ENCODE peak calls at places on chromosomes 11 and 22, in eight cellular contexts. A is cardiac fibroblast, N is MG63, J is kidney epithelial cell, D is thoracic aorta, S is WERI-Rb-1, C is stomach, K is heart right ventricle. G is an unnamed sample.

GRCh38 chr11:105181100-105181499 is 41.5 kb upstream of the CARD18 start:
- DNase-seq in A (peak), N (peak), J (no peak), D (no peak), S (no peak), C (no peak), K (no peak), G (no peak)

GRCh38 chr11:72446929-72447753 is 12.8 kb upstream of the CLPB start:
- DNase-seq in A (peak), N (no peak), J (no peak), D (no peak), S (no peak), C (no peak), K (no peak), G (peak)

GRCh38 chr11:123419720-123420466 is 10.2 kb upstream of the GRAMD1B start:
- DNase-seq in A (no peak), N (no peak), J (no peak), D (no peak), S (no peak), C (no peak), K (no peak), G (no peak)

GRCh38 chr11:6489338-6489737 is 7.7 kb upstream of the DNHD1 start:
- DNase-seq in A (no peak), N (no peak), J (no peak), D (no peak), S (no peak), C (no peak), K (no peak), G (no peak)

GRCh38 chr11:31974737-31975136 is 116.1 kb upstream of the RCN1 start:
- DNase-seq in A (peak), N (peak), J (peak), D (no peak), S (no peak), C (no peak), K (no peak), G (no peak)

GRCh38 chr11:44574620-44575287 is 9.3 kb downstream of the CD82 start:
- DNase-seq in A (peak), N (no peak), J (peak), D (no peak), S (no peak), C (peak), K (no peak), G (peak)

GRCh38 chr22:20239063-20239950 is 28.8 kb downstream of the RTN4R start:
- DNase-seq in A (peak), N (no peak), J (no peak), D (no peak), S (peak), C (no peak), K (peak), G (no peak)

GRCh38 chr11:315516-315994 is 1.7 kb downstream of the IFITM1 start:
- DNase-seq in A (no peak), N (no peak), J (no peak), D (no peak), S (no peak), C (no peak), K (no peak), G (no peak)

GRCh38 chr11:100830978-100831732 is 144.1 kb downstream of the ARHGAP42 start:
- DNase-seq in A (peak), N (peak), J (peak), D (no peak), S (no peak), C (no peak), K (no peak), G (no peak)

GRCh38 chr11:100827934-100828661 is 141.0 kb downstream of the ARHGAP42 start:
- DNase-seq in A (peak), N (no peak), J (peak), D (no peak), S (peak), C (no peak), K (no peak), G (peak)

GRCh38 chr11:100831929-100832480 is 144.9 kb downstream of the ARHGAP42 start:
- DNase-seq in A (no peak), N (peak), J (no peak), D (no peak), S (no peak), C (no peak), K (peak), G (no peak)

GRCh38 chr11:100832851-100833250 is 145.8 kb downstream of the ARHGAP42 start:
- DNase-seq in A (no peak), N (no peak), J (no peak), D (no peak), S (no peak), C (no peak), K (no peak), G (no peak)

DNA sequence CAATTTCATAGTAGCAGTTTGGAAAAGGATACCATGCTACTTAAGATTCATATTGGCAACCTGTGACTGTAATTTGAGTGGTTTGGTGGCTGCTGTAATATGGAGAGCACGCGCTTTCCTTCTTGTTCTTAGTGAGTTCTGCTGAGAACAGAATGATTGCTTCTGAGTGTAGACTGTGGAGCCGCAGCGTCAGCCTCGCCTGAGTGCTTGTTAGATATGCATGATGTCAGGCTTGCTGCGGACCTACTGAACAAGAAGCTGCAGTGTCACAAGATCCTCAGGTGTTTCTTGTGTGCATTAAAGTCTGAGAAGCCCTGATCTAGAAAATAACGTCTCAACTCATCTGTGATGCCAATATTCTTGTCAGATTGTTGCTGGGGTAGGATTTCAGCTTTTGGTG is 143.2 kb downstream of the ARHGAP42 start:
- DNase-seq in A (no peak), N (no peak), J (peak), D (no peak), S (no peak), C (peak), K (peak), G (no peak)
- H3K4me3 ChIP-seq in A (no peak), N (no peak), J (no peak), D (no peak), S (no peak), C (no peak), K (no peak), G (no peak)

GRCh38 chr22:46295277-46295971 is 1.2 kb upstream of the GTSE1 start:
- DNase-seq in A (no peak), N (peak), J (no peak), D (no peak), S (peak), C (no peak), K (no peak), G (no peak)
- H3K4me3 ChIP-seq in A (no peak), N (peak), J (peak), D (peak), S (peak), C (peak), K (peak), G (peak)

DNA sequence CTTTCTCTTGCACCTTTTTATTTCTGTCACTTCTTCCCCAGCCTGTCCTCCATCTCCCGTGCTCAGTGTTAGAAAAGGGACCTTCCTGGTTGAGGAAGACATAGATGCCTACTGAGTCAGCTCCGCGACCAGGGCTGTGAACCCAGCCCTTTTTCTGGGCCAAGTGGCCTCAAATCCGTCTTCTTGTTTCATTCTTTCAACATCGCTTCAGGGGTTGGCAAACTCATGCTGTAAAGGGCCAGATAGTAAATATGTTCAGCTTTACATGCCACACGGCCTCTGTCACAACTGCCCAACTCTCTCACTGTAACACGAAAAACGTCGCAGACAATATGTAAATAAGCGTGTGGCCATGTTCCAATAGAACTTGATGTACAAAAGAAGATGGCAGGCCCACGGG is 338.4 kb downstream of the MN1 start:
- DNase-seq in A (no peak), N (no peak), J (no peak), D (no peak), S (no peak), C (no peak), K (no peak), G (no peak)
- H3K4me3 ChIP-seq in A (no peak), N (no peak), J (no peak), D (no peak), S (no peak), C (no peak), K (no peak), G (no peak)

DNA sequence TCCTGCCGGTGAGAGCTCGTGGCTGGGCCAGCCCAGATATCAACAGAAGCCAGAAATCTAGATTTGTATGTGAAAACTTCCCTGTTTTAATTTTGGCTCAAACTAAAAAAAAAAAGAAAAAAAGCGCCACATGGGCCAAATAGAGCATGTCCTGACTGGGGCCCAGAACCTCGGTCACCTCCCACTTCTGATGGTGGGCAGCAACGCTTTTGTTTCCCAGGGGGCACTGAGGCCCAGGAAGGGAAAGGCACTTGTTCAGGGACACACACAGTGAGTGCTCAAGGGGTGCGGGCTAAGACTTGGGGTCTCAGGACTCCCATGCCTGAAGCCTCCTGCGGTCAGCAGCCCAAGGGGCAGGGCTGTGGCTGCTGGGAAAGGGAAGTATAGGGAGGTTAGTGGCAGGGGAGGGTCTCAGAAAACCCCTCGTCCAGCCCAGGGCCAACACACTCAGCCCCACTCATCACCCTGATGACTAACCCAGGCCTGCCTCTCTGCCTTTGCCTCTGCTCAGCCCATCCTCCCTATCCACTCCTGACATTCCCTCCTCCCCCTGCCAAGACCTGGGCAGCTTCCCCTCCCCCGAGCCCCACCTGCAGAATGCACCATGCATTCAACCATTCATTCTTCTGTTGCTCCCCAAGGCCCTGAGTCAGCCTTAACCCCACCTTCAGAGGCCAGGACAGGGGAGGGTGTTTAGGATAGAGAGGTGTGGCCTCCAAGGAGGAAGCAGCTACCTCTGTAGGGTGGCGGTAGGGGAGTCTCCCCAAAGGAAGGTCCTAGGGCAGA is 30.0 kb upstream of the TCF20 start:
- DNase-seq in A (no peak), N (no peak), J (peak), D (no peak), S (no peak), C (peak), K (no peak), G (peak)
- H3K4me3 ChIP-seq in A (no peak), N (no peak), J (no peak), D (no peak), S (no peak), C (no peak), K (no peak), G (peak)

GRCh38 chr11:47056261-47056915 is 119.8 kb downstream of the CSTPP1 start:
- DNase-seq in A (peak), N (peak), J (peak), D (no peak), S (no peak), C (no peak), K (no peak), G (no peak)
- H3K4me3 ChIP-seq in A (no peak), N (no peak), J (no peak), D (no peak), S (no peak), C (no peak), K (no peak), G (no peak)

GRCh38 chr22:39090426-39091064 is 6.5 kb upstream of the APOBEC3H start:
- DNase-seq in A (no peak), N (peak), J (no peak), D (no peak), S (no peak), C (peak), K (no peak), G (peak)

GRCh38 chr22:39091136-39092081 is 5.6 kb upstream of the APOBEC3H start:
- DNase-seq in A (no peak), N (no peak), J (no peak), D (no peak), S (no peak), C (no peak), K (no peak), G (no peak)

GRCh38 chr22:39087881-39088687 is 9.0 kb upstream of the APOBEC3H start:
- DNase-seq in A (no peak), N (no peak), J (no peak), D (no peak), S (peak), C (no peak), K (no peak), G (no peak)

GRCh38 chr22:39088688-39089032 is 8.4 kb upstream of the APOBEC3H start:
- DNase-seq in A (no peak), N (no peak), J (no peak), D (no peak), S (no peak), C (no peak), K (no peak), G (no peak)

DNA sequence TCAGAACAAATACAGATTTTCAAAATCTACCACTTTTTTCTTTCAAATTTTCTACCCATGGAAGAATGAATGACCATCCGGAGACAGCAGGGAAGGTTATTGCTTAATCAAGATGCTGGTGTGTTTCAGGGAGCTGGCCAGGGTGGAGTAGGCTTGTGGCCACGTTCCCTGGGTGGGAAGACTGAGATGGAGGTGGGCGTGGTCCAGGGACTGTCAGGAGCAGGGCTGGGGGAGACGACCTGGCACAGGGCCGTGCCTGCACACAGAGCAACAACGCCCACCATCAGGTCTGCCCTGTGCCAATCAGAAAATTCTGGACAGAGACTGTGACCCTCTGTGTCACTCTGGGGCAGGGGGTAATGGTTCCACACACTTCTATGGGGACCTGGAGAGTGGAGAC is 7.1 kb upstream of the APOBEC3H start:
- DNase-seq in A (no peak), N (no peak), J (no peak), D (no peak), S (no peak), C (no peak), K (no peak), G (no peak)
- H3K4me3 ChIP-seq in A (no peak), N (no peak), J (no peak), D (no peak), S (no peak), C (no peak), K (no peak), G (peak)